ENCODE peak calls at places on chromosomes 13 and 19, in nine cellular contexts. F is HCT116, V is K562, U is A549, L is HepG2, Q is SK-N-SH, H is HL-60, P is GM12878, I is Panc1. W is an unnamed sample.
A peak's percentile ranks its signal among the peaks of the same experiment; 100 is the strongest.

GRCh38 chr13:89393758-89394157 is 1722.6 kb downstream of the SLITRK5 start:
- DNase-seq in V (no peak), F (no peak), H (no peak), Q (no peak), U (no peak), I (no peak), L (no peak), P (no peak), W (no peak)

GRCh38 chr19:1766800-1767352 is 13.6 kb downstream of the ONECUT3 start:
- DNase-seq in P (no peak), F (no peak), H (no peak), Q (no peak), V (peak; percentile 79), U (no peak), I (no peak), L (no peak), W (no peak)

GRCh38 chr19:1675633-1676350 is 23.4 kb upstream of the TCF3 start:
- DNase-seq in Q (peak; percentile 81), L (no peak), V (no peak), I (no peak), F (no peak), U (no peak), P (no peak), H (no peak), W (peak; percentile 64)

GRCh38 chr19:47111081-47111589 is 2.4 kb downstream of the ZC3H4 start:
- DNase-seq in P (no peak), Q (peak; percentile 44), H (peak; percentile 63), L (no peak), V (no peak), I (no peak), U (no peak), F (no peak), W (no peak)

GRCh38 chr13:27079421-27079958 is 92.1 kb downstream of the USP12 start:
- DNase-seq in H (no peak), Q (no peak), F (no peak), V (no peak), U (no peak), P (no peak), I (no peak), L (no peak), W (peak; percentile 76)

GRCh38 chr19:31347828-31348314 is 1.4 kb downstream of the TSHZ3 start:
- DNase-seq in Q (no peak), L (no peak), I (no peak), V (no peak), H (no peak), P (no peak), F (no peak), U (no peak), W (no peak)

GRCh38 chr13:91142572-91142971 is 204.9 kb upstream of the MIR17HG start:
- DNase-seq in V (no peak), L (no peak), P (no peak), I (no peak), U (no peak), H (no peak), F (no peak), Q (no peak), W (no peak)

GRCh38 chr13:62678039-62678438 is 1262.4 kb upstream of the PCDH20 start:
- DNase-seq in L (no peak), H (no peak), P (no peak), I (no peak), Q (no peak), V (no peak), U (no peak), F (no peak), W (no peak)

GRCh38 chr13:102569488-102569887 is 27.3 kb upstream of the TPP2 start:
- DNase-seq in Q (no peak), L (no peak), U (no peak), I (no peak), V (no peak), F (no peak), P (no peak), H (no peak), W (no peak)

GRCh38 chr19:2129486-2129885 is 21.9 kb downstream of the AP3D1 start:
- DNase-seq in U (no peak), L (no peak), P (no peak), I (no peak), H (no peak), Q (no peak), V (no peak), F (no peak), W (no peak)

GRCh38 chr19:47430041-47430802 is 10.9 kb upstream of the MEIS3 start:
- DNase-seq in U (no peak), P (no peak), Q (no peak), F (no peak), I (no peak), L (no peak), V (no peak), H (no peak), W (peak; percentile 79)

GRCh38 chr13:111281751-111282311 is 38.6 kb upstream of the TEX29 start:
- DNase-seq in H (peak; percentile 48), I (no peak), F (no peak), P (no peak), L (no peak), Q (no peak), V (no peak), U (no peak), W (no peak)

GRCh38 chr13:114001331-114002008 is 27.6 kb upstream of the C13orf46 start:
- DNase-seq in F (no peak), H (no peak), P (no peak), Q (no peak), L (no peak), V (no peak), U (no peak), I (no peak), W (no peak)

GRCh38 chr19:13095934-13096890 is 6.4 kb downstream of the LYL1 start:
- DNase-seq in L (peak; percentile 67), Q (peak; percentile 86), I (no peak), F (no peak), V (peak; percentile 90), U (peak; percentile 30), H (no peak), P (no peak), W (peak; percentile 90)

GRCh38 chr13:35810286-35810685 is 320.9 kb downstream of the DCLK1 start:
- DNase-seq in Q (peak; percentile 61), I (no peak), P (no peak), H (no peak), F (no peak), V (no peak), U (no peak), L (no peak), W (no peak)

GRCh38 chr19:14395710-14396338 is 14.6 kb downstream of the ADGRE5 start:
- DNase-seq in H (no peak), L (no peak), Q (no peak), P (no peak), V (no peak), U (no peak), F (no peak), I (no peak), W (no peak)

GRCh38 chr13:101751488-101751887 is 299.0 kb downstream of the ITGBL1 start:
- DNase-seq in P (no peak), V (no peak), I (peak; percentile 7), L (no peak), U (no peak), Q (peak; percentile 31), H (no peak), F (no peak), W (peak; percentile 30)

GRCh38 chr13:100392709-100393630 is 195.6 kb downstream of the GGACT start:
- DNase-seq in Q (no peak), F (peak; percentile 98), H (peak; percentile 84), P (peak; percentile 19), V (peak; percentile 82), I (peak; percentile 94), L (peak; percentile 91), U (peak; percentile 76), W (peak; percentile 67)

GRCh38 chr13:107650081-107650701 is 565.1 kb downstream of the LIG4 start:
- DNase-seq in U (no peak), H (peak; percentile 10), F (peak; percentile 6), V (peak; percentile 7), Q (peak; percentile 25), P (no peak), I (peak; percentile 20), L (peak; percentile 16), W (peak; percentile 83)
- TF ChIP-seq REST in U (no peak), H (no peak), F (no peak), V (no peak), Q (no peak), P (no peak), I (no peak), L (no peak), W (no peak)

GRCh38 chr19:11617207-11618062 is 20.2 kb downstream of the ZNF627 start:
- DNase-seq in V (no peak), H (no peak), L (no peak), Q (no peak), P (no peak), I (no peak), U (no peak), F (no peak), W (no peak)
- H3K4me3 ChIP-seq in V (no peak overlapping the region), H (no peak overlapping the region), L (no peak overlapping the region), Q (no peak overlapping the region), P (peak overlapping the region; percentile 11), I (no peak overlapping the region), U (no peak overlapping the region), F (no peak overlapping the region), W (no peak overlapping the region)

GRCh38 chr13:109207618-109208017 is 578.2 kb downstream of the MYO16 start:
- DNase-seq in H (no peak), F (no peak), Q (no peak), U (no peak), P (no peak), L (no peak), I (no peak), V (no peak), W (no peak)
- TF ChIP-seq REST in H (no peak), F (no peak), Q (no peak), U (no peak), P (no peak), L (no peak), I (no peak), V (no peak), W (no peak)

GRCh38 chr19:16373079-16373478 is 48.5 kb downstream of the KLF2 start:
- DNase-seq in I (no peak), Q (no peak), H (no peak), V (no peak), L (no peak), U (no peak), F (no peak), P (no peak), W (no peak)

GRCh38 chr19:16372065-16372915 is 47.7 kb downstream of the KLF2 start:
- DNase-seq in L (no peak), P (no peak), U (no peak), F (no peak), Q (no peak), V (no peak), I (no peak), H (no peak), W (no peak)

GRCh38 chr19:16369664-16370576 is 45.3 kb downstream of the KLF2 start:
- DNase-seq in L (no peak), U (no peak), P (no peak), H (no peak), Q (no peak), I (no peak), V (no peak), F (no peak), W (no peak)

GRCh38 chr19:16370671-16371391 is 46.2 kb downstream of the KLF2 start:
- DNase-seq in V (no peak), L (no peak), H (no peak), F (no peak), I (no peak), U (no peak), P (no peak), Q (no peak), W (no peak)

DNA sequence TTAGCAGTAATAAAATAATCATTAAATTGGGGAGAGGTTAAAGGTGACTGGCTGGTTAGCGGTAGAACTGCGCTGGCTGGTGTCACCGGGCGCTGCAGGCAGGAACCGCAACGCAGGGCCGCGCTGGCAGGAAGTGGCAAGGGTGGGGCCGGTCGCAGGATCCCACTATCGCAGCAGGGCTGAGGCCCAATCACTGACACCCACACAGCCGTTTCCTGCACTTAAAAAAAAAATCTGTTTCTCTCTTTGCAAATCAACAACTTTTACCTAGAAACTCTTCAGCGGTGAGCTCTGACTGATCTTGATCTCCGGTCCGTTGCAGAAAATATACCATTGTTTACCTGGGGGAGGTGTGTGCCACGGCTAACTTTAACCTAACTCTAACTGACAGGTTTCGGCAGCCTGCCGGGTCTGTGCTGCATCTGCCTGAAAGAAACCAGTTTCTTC is 46.9 kb downstream of the KLF2 start:
- DNase-seq in L (no peak), U (no peak), P (peak; percentile 79), Q (no peak), F (no peak), V (peak; percentile 80), I (no peak), H (no peak), W (no peak)
- H3K4me3 ChIP-seq in L (no peak overlapping the region), U (no peak overlapping the region), P (peak overlapping the region; percentile 3), Q (no peak overlapping the region), F (no peak overlapping the region), V (no peak overlapping the region), I (no peak overlapping the region), H (no peak overlapping the region), W (no peak overlapping the region)

W was measured in GM23338.